ENCODE peak calls at places on chromosomes 2 and 18, in ten cellular contexts. W is breast epithelium, M is HCT116, L is nephron progenitor cell, J is AG10803, X is adrenal gland, E is ovary, D is thyroid gland, O is HepG2, U is cardiac fibroblast. N is an unnamed sample.

GRCh38 chr18:49878996-49879585 is 65.8 kb upstream of the ACAA2 start:
- DNase-seq in W (no peak), E (no peak), M (no peak), D (no peak), O (no peak), X (no peak), U (no peak), L (no peak), J (no peak), N (no peak)

GRCh38 chr2:150387586-150388288 is 99.7 kb downstream of the RND3 start:
- DNase-seq in L (no peak), X (no peak), W (no peak), U (no peak), J (peak), E (no peak), D (no peak), M (no peak), O (no peak), N (peak)

GRCh38 chr2:237863102-237863511 is 3.7 kb downstream of the RAMP1 start:
- DNase-seq in U (no peak), O (no peak), X (no peak), M (no peak), D (no peak), W (no peak), J (no peak), L (no peak), E (peak), N (no peak)

GRCh38 chr2:12918841-12919445 is 202.2 kb downstream of the TRIB2 start:
- DNase-seq in L (no peak), M (no peak), D (peak), U (peak), O (no peak), J (peak), E (peak), W (no peak), X (no peak), N (peak)

GRCh38 chr2:54632733-54633692 is 90.4 kb upstream of the EML6 start:
- DNase-seq in U (peak), J (peak), O (no peak), L (no peak), E (no peak), X (no peak), W (no peak), M (no peak), D (no peak), N (no peak)

GRCh38 chr2:2325538-2325937 is 5.5 kb downstream of the MYT1L start:
- DNase-seq in M (no peak), L (no peak), J (no peak), W (no peak), U (no peak), O (no peak), X (no peak), D (no peak), E (no peak), N (no peak)

GRCh38 chr18:47174545-47175116 is 1.5 kb downstream of the IER3IP1 start:
- DNase-seq in L (no peak), D (no peak), W (no peak), U (no peak), O (no peak), M (no peak), X (no peak), J (no peak), E (no peak), N (no peak)

GRCh38 chr18:48841381-48842258 is 109.1 kb downstream of the SMAD7 start:
- DNase-seq in U (peak), E (no peak), O (peak), D (no peak), J (peak), X (no peak), M (no peak), L (no peak), W (no peak), N (no peak)

GRCh38 chr2:178761759-178762371 is 45.4 kb downstream of the TTN start:
- DNase-seq in D (peak), J (peak), L (peak), O (peak), U (peak), E (no peak), W (no peak), X (no peak), M (peak), N (peak)

GRCh38 chr18:69528439-69528838 is 127.8 kb downstream of the DOK6 start:
- DNase-seq in M (no peak), D (no peak), E (no peak), W (no peak), L (no peak), O (no peak), U (peak), X (no peak), J (peak), N (no peak)

GRCh38 chr2:207341816-207342215 is 176.1 kb upstream of the KLF7 start:
- DNase-seq in M (no peak), W (no peak), O (no peak), E (no peak), J (no peak), L (no peak), D (no peak), X (no peak), U (no peak), N (no peak)

GRCh38 chr2:8256888-8257287 is 425.0 kb upstream of the ID2 start:
- DNase-seq in X (no peak), J (no peak), L (no peak), E (no peak), D (no peak), W (no peak), M (no peak), U (no peak), O (no peak), N (no peak)

GRCh38 chr18:51165296-51165695 is 32.2 kb downstream of the MEX3C start:
- DNase-seq in M (no peak), U (no peak), X (no peak), D (no peak), J (no peak), E (no peak), O (no peak), W (no peak), L (no peak), N (no peak)

GRCh38 chr18:78794031-78794430 is 185.6 kb upstream of the SALL3 start:
- DNase-seq in X (no peak), J (no peak), E (no peak), L (no peak), D (no peak), U (no peak), M (no peak), O (no peak), W (no peak), N (no peak)

GRCh38 chr2:206086683-206087350 is 843 bp upstream of the INO80D start:
- DNase-seq in W (no peak), U (peak), M (no peak), O (peak), E (no peak), L (no peak), D (no peak), X (no peak), J (no peak), N (no peak)

GRCh38 chr2:152054593-152054992 is 44.3 kb downstream of the CACNB4 start:
- DNase-seq in D (no peak), W (no peak), L (no peak), U (peak), E (no peak), M (peak), J (peak), X (no peak), O (no peak), N (peak)

GRCh38 chr18:9549405-9549804 is 65.0 kb downstream of the PPP4R1 start:
- DNase-seq in J (no peak), D (no peak), L (no peak), E (no peak), O (no peak), X (no peak), U (no peak), M (no peak), W (no peak), N (no peak)

GRCh38 chr18:44098551-44099098 is 582.1 kb upstream of the SETBP1 start:
- DNase-seq in J (peak), L (no peak), O (no peak), M (no peak), X (no peak), U (peak), D (no peak), E (no peak), W (no peak), N (no peak)

GRCh38 chr2:85429924-85430289 is 11.4 kb downstream of the SH2D6 start:
- DNase-seq in L (no peak), U (no peak), E (no peak), J (no peak), W (no peak), D (no peak), O (no peak), M (no peak), X (no peak), N (no peak)

DNA sequence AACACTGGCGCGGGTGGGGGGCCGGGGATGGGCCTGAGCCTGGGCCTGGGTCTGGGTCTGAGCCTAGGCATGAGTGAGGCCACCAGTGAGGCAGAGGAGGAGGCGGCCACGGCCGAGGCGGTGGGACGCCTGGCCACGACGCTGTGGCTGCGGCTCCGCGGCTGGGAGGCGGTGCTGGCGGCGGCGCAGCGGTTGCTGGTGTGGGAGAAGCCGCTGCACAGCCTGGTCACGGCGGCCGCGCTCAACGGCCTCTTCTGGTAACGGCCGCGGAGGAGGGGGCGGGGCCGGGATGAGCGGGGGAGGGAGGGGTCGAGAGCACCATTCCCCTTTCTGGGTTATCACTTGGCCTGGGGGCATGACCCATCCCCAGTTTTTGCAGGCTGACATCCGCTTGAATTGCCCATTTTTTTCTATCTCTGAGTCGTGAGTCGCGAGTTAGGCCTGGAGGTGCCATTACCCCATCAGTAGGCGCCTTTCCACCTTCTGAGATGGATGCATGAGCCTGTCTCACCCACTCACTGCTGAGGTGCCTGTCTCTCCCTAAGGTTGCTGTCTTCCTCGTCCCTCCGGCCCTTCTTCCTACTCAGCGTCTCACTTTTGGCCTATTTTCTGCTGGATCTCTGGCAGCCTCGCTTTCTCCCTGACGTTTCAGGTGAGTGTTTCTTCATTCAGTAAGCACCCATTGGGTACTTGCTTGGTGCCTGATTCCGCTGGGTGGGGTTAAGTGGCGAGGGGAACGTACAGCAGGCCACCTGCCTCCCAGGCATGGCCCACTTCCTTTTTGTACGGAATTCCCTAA is 501 bp downstream of the RETREG2 start:
- DNase-seq in E (no peak), U (peak), M (no peak), J (peak), L (peak), O (no peak), W (peak), D (peak), X (peak), N (peak)
- TF ChIP-seq CTCF in E (no peak), U (no peak), M (no peak), J (no peak), L (no peak), O (no peak), W (no peak), D (no peak), X (no peak), N (no peak)

GRCh38 chr2:220188031-220188430 is 560.6 kb downstream of the SLC4A3 start:
- DNase-seq in D (no peak), X (no peak), W (no peak), M (no peak), U (peak), J (peak), L (no peak), E (no peak), O (no peak), N (peak)

GRCh38 chr2:220182790-220183189 is 555.4 kb downstream of the SLC4A3 start:
- DNase-seq in U (no peak), M (no peak), D (no peak), J (no peak), W (no peak), X (no peak), O (no peak), E (no peak), L (no peak), N (no peak)

GRCh38 chr2:220181158-220181557 is 553.7 kb downstream of the SLC4A3 start:
- DNase-seq in E (no peak), X (no peak), U (no peak), O (no peak), L (no peak), D (no peak), M (no peak), W (no peak), J (no peak), N (no peak)

GRCh38 chr2:220191031-220191430 is 563.6 kb downstream of the SLC4A3 start:
- DNase-seq in O (no peak), W (no peak), D (no peak), L (no peak), J (no peak), X (no peak), M (no peak), E (no peak), U (no peak), N (no peak)

DNA sequence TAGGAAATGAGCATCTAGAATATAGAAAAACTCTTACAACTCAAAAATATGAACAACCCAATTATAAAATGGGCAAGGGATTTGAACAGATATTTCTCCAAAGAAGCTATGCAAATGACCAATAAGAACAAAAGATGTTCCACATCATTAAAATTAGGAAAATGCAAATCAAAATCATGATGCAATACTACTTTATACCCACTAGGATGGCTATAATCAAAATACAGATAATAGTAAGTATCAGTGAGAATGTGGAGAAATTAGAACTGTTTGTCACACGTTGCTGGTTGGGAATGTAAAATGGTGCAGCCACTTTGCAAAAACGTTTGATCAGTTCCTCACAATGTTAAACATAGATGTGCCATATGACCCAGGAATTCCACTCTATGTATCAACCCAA is 558.3 kb downstream of the SLC4A3 start:
- DNase-seq in X (no peak), M (no peak), O (no peak), J (peak), L (no peak), D (no peak), E (no peak), U (no peak), W (no peak), N (no peak)
- TF ChIP-seq CTCF in X (no peak), M (peak), O (no peak), J (no peak), L (no peak), D (no peak), E (no peak), U (no peak), W (no peak), N (peak)

DNA sequence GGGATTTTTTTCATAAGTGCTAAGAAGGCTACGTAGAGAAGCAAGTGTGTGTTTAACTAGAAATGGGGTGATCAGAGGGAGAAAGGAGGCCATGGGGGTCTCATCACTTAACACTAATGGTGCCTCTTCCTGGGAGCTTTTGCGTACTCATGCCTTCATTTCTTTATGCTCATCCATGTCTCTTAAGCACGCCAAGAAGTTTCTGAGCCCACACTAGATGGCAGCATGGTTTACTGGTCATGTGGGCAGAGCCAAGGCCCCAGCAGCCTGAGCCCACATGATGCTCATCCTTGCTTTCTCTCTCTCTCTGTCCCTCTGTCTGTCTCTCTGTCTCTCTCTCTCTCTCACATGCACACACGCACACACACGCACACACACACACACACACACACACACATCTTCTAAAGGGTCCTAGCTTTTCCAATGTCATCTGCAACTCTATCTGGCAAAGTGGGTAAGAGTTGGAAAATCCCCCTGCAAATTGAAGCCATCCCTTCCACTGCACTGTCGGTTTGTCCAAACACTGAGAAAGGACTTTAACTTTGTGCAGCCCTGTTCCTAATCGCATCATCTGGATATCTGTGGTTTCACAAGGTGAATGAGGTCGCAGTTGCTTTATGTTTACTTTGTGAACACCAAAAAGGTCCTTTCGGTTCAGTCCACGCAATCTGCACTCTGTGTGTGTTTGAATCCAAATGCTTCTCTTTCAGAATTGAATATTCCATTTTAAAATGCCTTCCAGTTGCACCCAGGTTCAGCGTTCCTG is 137.2 kb upstream of the CCDC68 start:
- DNase-seq in E (peak), U (peak), J (peak), M (peak), D (peak), X (peak), L (no peak), O (peak), W (no peak), N (peak)
- TF ChIP-seq CTCF in E (no peak), U (peak), J (peak), M (peak), D (no peak), X (peak), L (no peak), O (peak), W (peak), N (peak)

DNA sequence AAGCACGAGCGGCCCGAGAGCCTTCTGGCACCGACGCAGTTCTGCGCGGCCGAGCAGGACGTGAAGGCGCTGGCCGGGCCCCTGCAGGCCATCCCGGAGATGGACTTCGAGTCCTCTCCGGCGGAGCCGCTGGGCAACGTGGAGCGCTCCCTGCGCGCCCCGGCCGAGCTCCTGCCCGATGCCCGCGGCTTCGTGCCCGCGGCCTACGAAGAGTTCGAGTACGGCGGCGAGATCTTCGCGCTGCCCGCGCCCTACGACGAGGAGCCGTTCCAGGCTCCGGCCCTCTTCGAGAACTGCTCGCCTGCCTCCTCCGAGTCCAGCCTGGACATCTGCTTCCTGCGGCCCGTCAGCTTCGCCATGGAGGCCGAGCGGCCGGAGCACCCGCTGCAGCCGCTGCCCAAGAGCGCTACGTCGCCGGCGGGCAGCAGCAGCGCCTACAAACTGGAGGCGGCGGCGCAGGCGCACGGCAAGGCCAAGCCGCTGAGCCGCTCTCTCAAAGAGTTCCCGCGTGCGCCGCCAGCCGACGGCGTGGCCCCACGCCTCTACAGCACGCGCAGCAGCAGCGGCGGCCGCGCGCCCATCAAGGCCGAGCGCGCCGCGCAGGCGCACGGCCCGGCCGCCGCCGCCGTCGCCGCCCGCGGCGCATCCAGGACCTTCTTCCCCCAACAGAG is 70.4 kb downstream of the ARHGEF33 start:
- DNase-seq in M (no peak), D (peak), W (no peak), X (peak), U (peak), O (no peak), J (peak), L (no peak), E (peak), N (peak)
- TF ChIP-seq CTCF in M (no peak), D (peak), W (peak), X (no peak), U (no peak), O (no peak), J (no peak), L (no peak), E (no peak), N (no peak)

GRCh38 chr2:164495491-164496223 is 125.6 kb downstream of the GRB14 start:
- DNase-seq in W (no peak), J (peak), O (peak), E (no peak), X (no peak), L (no peak), U (peak), M (peak), D (no peak), N (peak)
- TF ChIP-seq CTCF in W (peak), J (peak), O (peak), E (no peak), X (peak), L (peak), U (peak), M (peak), D (peak), N (peak)

DNA sequence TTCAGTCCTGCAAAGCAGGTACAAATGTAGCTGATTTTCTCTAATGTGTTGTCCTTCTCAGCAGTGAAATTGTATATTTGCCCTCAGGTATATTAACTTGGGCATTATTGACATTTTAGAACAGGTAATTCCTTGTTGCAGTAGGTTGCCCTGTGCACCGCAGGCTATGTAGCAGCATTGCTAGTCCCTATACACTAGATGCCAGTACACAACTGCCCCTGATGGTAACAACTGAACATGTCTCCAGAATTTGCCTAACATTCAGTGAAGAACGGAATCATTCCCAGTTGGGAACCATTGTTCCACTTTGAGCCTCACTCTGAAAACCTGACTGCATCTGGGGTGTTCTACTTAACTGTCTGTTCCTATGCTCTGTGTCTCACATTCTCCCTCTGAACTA is 23.1 kb upstream of the TFPI start:
- DNase-seq in L (no peak), J (no peak), X (no peak), W (no peak), U (no peak), E (no peak), M (peak), D (no peak), O (peak), N (no peak)
- TF ChIP-seq CTCF in L (no peak), J (no peak), X (no peak), W (no peak), U (peak), E (no peak), M (peak), D (no peak), O (peak), N (no peak)